ENCODE peak calls at places on chromosomes 12 and 14, in four cellular contexts. One of them, this sample, is unnamed. For H3K4me1, the result is how much of the 10 kb centered on the place peaks cover.

GRCh38 chr12:27177716-27178115 is 66.4 kb upstream of the STK38L start:
- DNase-seq in A549: peak
- DNase-seq in neuronal stem cell: no peak
- DNase-seq in RWPE2: no peak
- DNase-seq in this sample: no peak

GRCh38 chr12:120012067-120012621 is 23.1 kb downstream of the BICDL1 start:
- DNase-seq in neuronal stem cell: peak
- DNase-seq in RWPE2: no peak
- DNase-seq in A549: peak
- DNase-seq in this sample: no peak

GRCh38 chr12:30358113-30358512 is 337.6 kb downstream of the IPO8 start:
- DNase-seq in RWPE2: no peak
- DNase-seq in neuronal stem cell: no peak
- DNase-seq in A549: no peak
- DNase-seq in this sample: no peak

GRCh38 chr12:94041833-94042232 is 106.5 kb upstream of the PLXNC1 start:
- DNase-seq in A549: no peak
- DNase-seq in neuronal stem cell: no peak
- DNase-seq in RWPE2: no peak
- DNase-seq in this sample: no peak

GRCh38 chr12:752673-753400 is 458 bp downstream of the WNK1 start:
- DNase-seq in A549: peak
- DNase-seq in neuronal stem cell: no peak
- DNase-seq in RWPE2: no peak
- DNase-seq in this sample: peak

GRCh38 chr12:601976-602699 is 61.1 kb downstream of the NINJ2 start:
- DNase-seq in RWPE2: no peak
- DNase-seq in A549: no peak
- DNase-seq in neuronal stem cell: no peak
- DNase-seq in this sample: no peak

GRCh38 chr12:19150273-19150895 is 20.9 kb downstream of the PLEKHA5 start:
- DNase-seq in A549: no peak
- DNase-seq in RWPE2: no peak
- DNase-seq in neuronal stem cell: no peak
- DNase-seq in this sample: no peak

GRCh38 chr12:46445551-46446235 is 73.1 kb upstream of the SLC38A2 start:
- DNase-seq in RWPE2: no peak
- DNase-seq in A549: no peak
- DNase-seq in neuronal stem cell: no peak
- DNase-seq in this sample: no peak

GRCh38 chr12:65269603-65270002 is 8.9 kb upstream of the MSRB3 start:
- DNase-seq in neuronal stem cell: no peak
- DNase-seq in RWPE2: no peak
- DNase-seq in A549: no peak
- DNase-seq in this sample: no peak

GRCh38 chr12:79993106-79993862 is 58.4 kb upstream of the PPP1R12A start:
- DNase-seq in A549: no peak
- DNase-seq in neuronal stem cell: no peak
- DNase-seq in RWPE2: no peak
- DNase-seq in this sample: no peak

GRCh38 chr14:73774244-73774575 is 60.0 kb upstream of the PNMA1 start:
- DNase-seq in RWPE2: no peak
- DNase-seq in neuronal stem cell: no peak
- DNase-seq in A549: no peak
- DNase-seq in this sample: no peak

GRCh38 chr14:73768107-73768506 is 53.9 kb upstream of the PNMA1 start:
- DNase-seq in neuronal stem cell: no peak
- DNase-seq in RWPE2: no peak
- DNase-seq in A549: no peak
- DNase-seq in this sample: no peak

GRCh38 chr14:73771848-73772705 is 57.9 kb upstream of the PNMA1 start:
- DNase-seq in neuronal stem cell: no peak
- DNase-seq in A549: no peak
- DNase-seq in RWPE2: peak
- DNase-seq in this sample: peak

GRCh38 chr14:73773441-73774243 is 59.5 kb upstream of the PNMA1 start:
- DNase-seq in RWPE2: no peak
- DNase-seq in neuronal stem cell: no peak
- DNase-seq in A549: no peak
- DNase-seq in this sample: no peak

DNA sequence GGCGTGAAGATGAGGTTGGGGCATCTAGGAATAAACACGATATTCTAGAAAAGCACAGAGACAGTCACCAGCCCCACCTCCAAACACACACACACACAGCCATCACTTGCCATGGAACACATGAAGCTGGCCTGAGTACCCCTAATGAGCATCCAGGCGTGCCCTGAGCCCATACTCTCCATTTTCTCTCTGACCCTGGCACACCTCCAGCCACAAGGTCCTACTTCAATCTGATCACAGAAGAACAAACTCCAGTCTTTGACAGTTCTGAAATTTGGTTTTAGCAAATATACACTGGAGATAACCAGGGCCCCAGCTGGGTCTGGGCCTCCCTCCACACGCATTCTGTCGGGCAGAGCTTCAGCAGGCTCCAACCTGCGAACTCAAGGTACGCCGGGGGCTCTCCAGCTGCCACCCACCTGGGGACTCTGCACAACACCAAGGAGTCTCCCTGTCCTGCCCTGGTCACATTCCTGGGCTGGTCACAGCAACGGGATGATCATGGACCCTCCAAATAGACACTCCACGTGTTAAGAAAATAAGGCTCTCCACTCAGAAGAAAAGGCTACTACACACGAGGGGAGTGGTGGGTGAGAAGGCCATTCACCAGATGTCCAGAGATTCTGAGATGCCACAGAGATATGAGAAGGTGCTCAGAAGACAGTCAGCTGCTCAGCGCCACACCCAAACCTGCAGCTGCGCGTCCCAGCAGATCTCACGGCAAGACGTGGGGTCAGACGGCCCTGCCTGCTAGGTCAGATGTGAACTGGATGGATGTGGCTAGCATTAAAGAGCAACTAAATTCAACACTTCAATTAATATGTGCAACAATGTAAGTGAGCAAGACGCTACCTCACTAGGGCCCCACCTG is 57.0 kb upstream of the PNMA1 start:
- DNase-seq in RWPE2: no peak
- DNase-seq in A549: no peak
- DNase-seq in neuronal stem cell: no peak
- DNase-seq in this sample: peak
- H3K4me3 ChIP-seq in RWPE2: no peak
- H3K4me3 ChIP-seq in A549: no peak
- H3K4me3 ChIP-seq in neuronal stem cell: no peak
- H3K4me3 ChIP-seq in this sample: no peak

DNA sequence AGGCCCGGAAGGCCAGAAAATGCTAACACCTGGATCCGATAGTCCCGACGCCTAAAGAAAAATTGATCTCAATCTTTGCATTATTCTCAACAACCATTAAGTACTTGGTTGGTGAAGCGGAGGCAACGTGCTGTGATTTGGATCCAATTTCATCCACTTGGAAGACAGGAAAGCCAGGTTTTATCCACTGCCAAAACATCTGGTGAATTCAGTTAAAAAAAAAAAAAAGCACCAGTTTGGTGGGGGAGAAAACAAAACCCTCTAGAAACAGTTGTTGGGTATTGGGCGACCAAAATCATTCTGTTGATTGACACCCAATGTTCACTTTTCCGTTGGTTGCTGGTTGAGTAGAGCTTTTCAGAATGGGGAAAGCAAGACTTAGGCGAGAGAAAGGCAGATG is 41.8 kb upstream of the MED13L start:
- DNase-seq in RWPE2: no peak
- DNase-seq in A549: no peak
- DNase-seq in neuronal stem cell: no peak
- DNase-seq in this sample: no peak
- H3K27ac ChIP-seq in RWPE2: peak
- H3K27ac ChIP-seq in A549: no peak
- H3K27ac ChIP-seq in neuronal stem cell: no peak
- H3K27ac ChIP-seq in this sample: peak

GRCh38 chr14:61179061-61179675 is 102.0 kb downstream of the TMEM30B start:
- DNase-seq in RWPE2: no peak
- DNase-seq in neuronal stem cell: no peak
- DNase-seq in A549: peak
- DNase-seq in this sample: no peak
- H3K4me1 ChIP-seq in RWPE2: under half
- H3K4me1 ChIP-seq in neuronal stem cell: under half
- H3K4me1 ChIP-seq in A549: under half
- H3K4me1 ChIP-seq in this sample: under half

GRCh38 chr12:132489078-132489601 is 811 bp upstream of the FBRSL1 start:
- DNase-seq in RWPE2: no peak
- DNase-seq in neuronal stem cell: peak
- DNase-seq in A549: no peak
- DNase-seq in this sample: peak
- H3K4me3 ChIP-seq in RWPE2: peak
- H3K4me3 ChIP-seq in neuronal stem cell: peak
- H3K4me3 ChIP-seq in A549: peak
- H3K4me3 ChIP-seq in this sample: peak

DNA sequence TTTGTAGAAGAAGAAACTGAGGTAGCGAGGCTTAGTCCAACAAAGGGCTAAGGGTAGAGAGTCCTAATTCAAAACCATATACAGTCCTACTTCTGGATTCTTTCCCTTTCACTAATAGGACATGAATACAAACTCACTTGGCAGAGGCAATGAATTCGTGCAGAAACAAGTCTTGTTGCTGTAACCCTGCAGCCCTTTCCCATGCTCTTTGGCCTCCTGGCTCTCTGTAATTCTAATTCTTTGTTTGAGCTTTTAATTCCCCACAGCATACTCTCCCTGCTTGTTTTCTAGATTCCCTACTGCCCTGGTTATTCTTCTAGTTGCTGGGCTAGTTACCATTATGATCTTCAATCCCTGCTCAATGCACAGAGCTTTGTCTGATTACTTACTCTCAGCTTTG is 381.4 kb downstream of the ETNK1 start:
- DNase-seq in neuronal stem cell: no peak
- DNase-seq in RWPE2: no peak
- DNase-seq in A549: no peak
- DNase-seq in this sample: no peak
- H3K27ac ChIP-seq in neuronal stem cell: no peak
- H3K27ac ChIP-seq in RWPE2: no peak
- H3K27ac ChIP-seq in A549: no peak
- H3K27ac ChIP-seq in this sample: no peak

GRCh38 chr12:110581951-110582285 is 1.2 kb downstream of the PPTC7 start:
- DNase-seq in neuronal stem cell: no peak
- DNase-seq in A549: no peak
- DNase-seq in RWPE2: no peak
- DNase-seq in this sample: no peak
- H3K4me1 ChIP-seq in neuronal stem cell: under half
- H3K4me1 ChIP-seq in A549: under half
- H3K4me1 ChIP-seq in RWPE2: under half
- H3K4me1 ChIP-seq in this sample: half or more

DNA sequence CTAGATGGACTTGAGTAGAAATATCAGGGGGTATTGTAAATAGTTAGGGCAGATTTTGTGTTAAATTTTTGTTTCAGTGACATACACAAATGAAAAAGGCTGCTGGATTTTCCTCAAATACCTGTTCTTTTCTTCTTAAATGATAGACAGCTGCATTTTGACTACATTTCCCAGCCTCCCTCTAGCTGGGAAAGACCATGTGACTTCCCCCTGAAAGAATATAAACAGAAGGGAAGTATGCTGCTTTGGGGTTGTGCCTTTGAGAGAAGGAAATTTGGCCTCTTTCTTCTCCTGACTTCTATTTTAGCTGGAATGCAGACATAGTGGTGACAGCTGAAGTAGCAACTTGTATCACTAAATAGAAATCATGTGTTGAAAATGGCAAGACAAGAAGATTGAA is 476.1 kb upstream of the SYT1 start:
- DNase-seq in A549: no peak
- DNase-seq in neuronal stem cell: no peak
- DNase-seq in RWPE2: no peak
- DNase-seq in this sample: no peak
- H3K4me3 ChIP-seq in A549: no peak
- H3K4me3 ChIP-seq in neuronal stem cell: no peak
- H3K4me3 ChIP-seq in RWPE2: no peak
- H3K4me3 ChIP-seq in this sample: no peak

GRCh38 chr12:32659908-32660440 is 19.1 kb upstream of the DNM1L start:
- DNase-seq in A549: no peak
- DNase-seq in neuronal stem cell: no peak
- DNase-seq in RWPE2: no peak
- DNase-seq in this sample: no peak
- H3K27ac ChIP-seq in A549: no peak
- H3K27ac ChIP-seq in neuronal stem cell: no peak
- H3K27ac ChIP-seq in RWPE2: no peak
- H3K27ac ChIP-seq in this sample: peak

GRCh38 chr14:68576496-68577244 is 216.2 kb downstream of the ZFP36L1 start:
- DNase-seq in neuronal stem cell: no peak
- DNase-seq in RWPE2: no peak
- DNase-seq in A549: peak
- DNase-seq in this sample: no peak
- H3K4me1 ChIP-seq in neuronal stem cell: under half
- H3K4me1 ChIP-seq in RWPE2: under half
- H3K4me1 ChIP-seq in A549: under half
- H3K4me1 ChIP-seq in this sample: under half

GRCh38 chr12:118370601-118371000 is 2.1 kb downstream of the TAOK3 start:
- DNase-seq in RWPE2: no peak
- DNase-seq in A549: no peak
- DNase-seq in neuronal stem cell: no peak
- DNase-seq in this sample: no peak

GRCh38 chr12:118372541-118373495 is at the start of gene TAOK3:
- DNase-seq in A549: peak
- DNase-seq in RWPE2: peak
- DNase-seq in neuronal stem cell: peak
- DNase-seq in this sample: peak

GRCh38 chr12:118373628-118374027 is 921 bp upstream of the TAOK3 start:
- DNase-seq in neuronal stem cell: no peak
- DNase-seq in A549: no peak
- DNase-seq in RWPE2: no peak
- DNase-seq in this sample: no peak

GRCh38 chr12:118374126-118374725 is 1.5 kb upstream of the TAOK3 start:
- DNase-seq in A549: no peak
- DNase-seq in RWPE2: no peak
- DNase-seq in neuronal stem cell: no peak
- DNase-seq in this sample: no peak

GRCh38 chr12:118371354-118372282 is 1.1 kb downstream of the TAOK3 start:
- DNase-seq in A549: peak
- DNase-seq in RWPE2: no peak
- DNase-seq in neuronal stem cell: peak
- DNase-seq in this sample: peak
- H3K4me3 ChIP-seq in A549: peak
- H3K4me3 ChIP-seq in RWPE2: peak
- H3K4me3 ChIP-seq in neuronal stem cell: peak
- H3K4me3 ChIP-seq in this sample: peak